ENCODE peak calls at places on chromosomes 13 and 19, in six cellular contexts. W, O, D, H, K and P are unnamed samples.

GRCh38 chr19:39342647-39343305 is 555 bp downstream of the SAMD4B start:
- DNase-seq in H (no peak), K (no peak), O (no peak), D (no peak), W (no peak), P (no peak)

GRCh38 chr13:50366488-50367174 is 351.4 kb downstream of the KCNRG start:
- DNase-seq in W (no peak), O (no peak), K (peak), H (no peak), D (peak), P (peak)

GRCh38 chr13:35256459-35257148 is 219.9 kb downstream of the MAB21L1 start:
- DNase-seq in D (no peak), W (no peak), H (no peak), O (no peak), K (no peak), P (no peak)

GRCh38 chr13:75426421-75426820 is 55.5 kb downstream of the TBC1D4 start:
- DNase-seq in O (no peak), H (no peak), W (no peak), D (no peak), K (no peak), P (no peak)

GRCh38 chr13:96898212-96898611 is 96.1 kb downstream of the OXGR1 start:
- DNase-seq in W (no peak), D (no peak), H (no peak), O (no peak), K (no peak), P (no peak)

GRCh38 chr13:47897411-47898050 is 103.5 kb downstream of the SUCLA2 start:
- DNase-seq in K (no peak), D (no peak), H (no peak), W (no peak), O (no peak), P (no peak)

GRCh38 chr19:57099199-57099661 is 20.6 kb upstream of the USP29 start:
- DNase-seq in K (peak), W (no peak), H (peak), O (peak), D (no peak), P (peak)

GRCh38 chr19:40282920-40283319 is 2.2 kb downstream of the AKT2 start:
- DNase-seq in D (no peak), H (no peak), O (no peak), W (no peak), K (no peak), P (no peak)

GRCh38 chr19:4278460-4278901 is 585 bp upstream of the SHD start:
- DNase-seq in K (no peak), O (no peak), D (peak), W (no peak), H (no peak), P (no peak)

GRCh38 chr13:35475131-35475959 is 1.1 kb downstream of the MAB21L1 start:
- DNase-seq in W (no peak), D (no peak), H (no peak), O (no peak), K (no peak), P (no peak)

GRCh38 chr19:17933414-17934129 is 757 bp downstream of the CCDC124 start:
- DNase-seq in D (no peak), O (no peak), W (no peak), K (no peak), H (no peak), P (no peak)